ENCODE peak calls at places on chromosomes 16 and 17, in ten cellular contexts. U, B, O, E, Y, L, I, K, D and G are unnamed samples.

GRCh38 chr17:731943-732787 is at the start of gene TLCD3A:
- DNase-seq in Y (no peak), I (no peak), B (peak), O (no peak), E (no peak), K (peak), L (no peak), U (peak), D (peak), G (peak)

GRCh38 chr16:64892843-64893242 is 229.0 kb downstream of the CDH11 start:
- DNase-seq in B (no peak), K (no peak), Y (no peak), D (no peak), O (no peak), L (peak), I (peak), U (peak), E (no peak), G (no peak)

GRCh38 chr16:74700206-74701040 is at the start of gene MLKL:
- DNase-seq in I (no peak), U (peak), L (no peak), Y (peak), B (peak), E (no peak), K (peak), O (no peak), D (peak), G (peak)

GRCh38 chr17:31499771-31500554 is 108.5 kb downstream of the RAB11FIP4 start:
- DNase-seq in I (no peak), D (peak), E (no peak), Y (no peak), K (no peak), L (peak), O (no peak), B (no peak), U (peak), G (peak)

GRCh38 chr16:21568502-21569189 is 30.7 kb upstream of the METTL9 start:
- DNase-seq in D (no peak), Y (no peak), I (no peak), L (no peak), K (no peak), E (peak), O (no peak), U (no peak), B (no peak), G (no peak)

GRCh38 chr16:30049871-30050270 is 15.7 kb upstream of the ALDOA start:
- DNase-seq in I (no peak), E (no peak), K (no peak), U (no peak), B (no peak), L (no peak), Y (no peak), D (no peak), O (no peak), G (no peak)

GRCh38 chr16:7653746-7654145 is 321.1 kb downstream of the RBFOX1 start:
- DNase-seq in E (no peak), B (no peak), D (no peak), K (no peak), Y (no peak), U (no peak), O (no peak), L (no peak), I (no peak), G (no peak)

GRCh38 chr17:42783062-42783777 is 2.8 kb downstream of the WNK4 start:
- DNase-seq in E (no peak), Y (no peak), D (no peak), U (peak), K (no peak), O (no peak), I (peak), L (no peak), B (no peak), G (no peak)

GRCh38 chr16:58127033-58127556 is 2.1 kb downstream of the CFAP20 start:
- DNase-seq in Y (no peak), O (no peak), K (peak), I (peak), B (no peak), D (peak), E (no peak), U (peak), L (peak), G (no peak)

GRCh38 chr16:1770328-1771071 is 843 bp downstream of the NME3 start:
- DNase-seq in O (no peak), Y (no peak), E (no peak), D (peak), L (no peak), I (no peak), K (peak), B (peak), U (peak), G (peak)

GRCh38 chr16:797120-797420 is 3.5 kb downstream of the GNG13 start:
- DNase-seq in L (no peak), B (no peak), D (peak), E (no peak), K (no peak), O (no peak), U (no peak), Y (no peak), I (no peak), G (no peak)

GRCh38 chr16:55042556-55043432 is 112.1 kb downstream of the IRX5 start:
- DNase-seq in I (no peak), U (no peak), D (no peak), B (no peak), K (no peak), Y (no peak), L (no peak), O (no peak), E (no peak), G (no peak)

GRCh38 chr16:31269541-31269940 is 9.8 kb downstream of the ITGAM start:
- DNase-seq in O (no peak), E (no peak), I (no peak), L (no peak), D (no peak), Y (no peak), B (no peak), U (no peak), K (no peak), G (no peak)

GRCh38 chr16:68636818-68637217 is 8.3 kb upstream of the CDH3 start:
- DNase-seq in B (no peak), E (no peak), I (no peak), U (no peak), Y (no peak), O (no peak), L (no peak), D (no peak), K (no peak), G (no peak)

GRCh38 chr17:38705803-38706624 is 941 bp downstream of the MLLT6 start:
- DNase-seq in I (no peak), Y (no peak), L (no peak), O (no peak), K (peak), E (no peak), D (peak), U (peak), B (no peak), G (peak)

GRCh38 chr16:49482690-49483089 is 109.1 kb downstream of the C16orf78 start:
- DNase-seq in K (no peak), U (no peak), Y (no peak), B (no peak), E (peak), I (no peak), D (no peak), L (no peak), O (no peak), G (peak)

GRCh38 chr17:41987642-41988041 is 21.0 kb downstream of the CNP start:
- DNase-seq in U (no peak), D (no peak), E (no peak), L (no peak), B (no peak), I (no peak), K (no peak), O (no peak), Y (no peak), G (peak)

GRCh38 chr16:8647721-8648318 is 26.3 kb downstream of the METTL22 start:
- DNase-seq in I (no peak), E (no peak), U (no peak), O (no peak), D (no peak), B (no peak), L (no peak), Y (no peak), K (no peak), G (no peak)

GRCh38 chr16:85829266-85829665 is 29.8 kb downstream of the COX4I1 start:
- DNase-seq in K (no peak), D (no peak), E (peak), U (no peak), B (no peak), I (no peak), L (no peak), Y (no peak), O (no peak), G (no peak)

GRCh38 chr17:68197997-68198930 is 49.6 kb upstream of the AMZ2 start:
- DNase-seq in B (no peak), K (no peak), E (no peak), D (peak), Y (no peak), U (no peak), I (no peak), L (no peak), O (no peak), G (no peak)

GRCh38 chr16:89269805-89270665 is 52.5 kb downstream of the ZNF778 start:
- DNase-seq in I (no peak), D (no peak), K (no peak), E (no peak), B (no peak), U (peak), L (no peak), Y (no peak), O (no peak), G (no peak)

GRCh38 chr17:81000631-81001357 is 9.2 kb downstream of the CHMP6 start:
- DNase-seq in E (no peak), D (no peak), U (no peak), Y (no peak), O (no peak), K (no peak), I (no peak), L (no peak), B (no peak), G (no peak)

GRCh38 chr17:81002013-81002384 is 10.4 kb downstream of the CHMP6 start:
- DNase-seq in K (no peak), L (no peak), I (no peak), O (no peak), Y (no peak), D (no peak), B (no peak), U (no peak), E (no peak), G (no peak)

GRCh38 chr17:80998388-80999223 is 7.0 kb downstream of the CHMP6 start:
- DNase-seq in I (no peak), E (no peak), B (no peak), O (no peak), L (no peak), D (no peak), U (no peak), K (no peak), Y (no peak), G (no peak)

GRCh38 chr17:80999224-81000088 is 7.8 kb downstream of the CHMP6 start:
- DNase-seq in I (no peak), E (no peak), U (no peak), D (no peak), K (no peak), O (no peak), Y (no peak), B (no peak), L (no peak), G (no peak)

DNA sequence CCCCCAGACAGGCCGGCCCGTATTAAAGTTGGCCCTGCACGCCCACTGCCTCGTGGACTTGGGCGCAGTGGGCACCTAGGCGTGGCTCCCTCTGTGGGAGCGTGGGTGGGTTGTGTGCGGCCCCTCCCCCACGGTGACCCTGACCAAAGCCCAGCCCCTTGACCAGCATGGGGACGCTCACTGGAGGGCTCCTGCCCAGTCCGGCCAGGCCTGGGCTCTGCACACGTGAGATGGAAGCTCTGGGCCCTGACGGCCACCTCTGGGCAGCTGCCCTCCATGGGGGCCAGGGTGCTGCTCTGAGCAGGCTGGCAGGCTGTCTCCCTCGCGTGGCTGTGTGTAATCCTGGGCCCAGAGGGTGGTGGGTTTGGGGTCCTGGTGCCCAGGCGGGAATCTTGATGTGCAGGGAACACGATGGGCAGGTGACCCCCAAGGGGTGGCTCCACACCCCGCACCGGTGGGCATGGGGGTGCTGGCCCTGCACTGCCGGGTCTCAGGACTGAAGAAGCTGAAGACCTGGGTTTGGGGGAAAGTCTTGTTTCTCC is 8.5 kb downstream of the CHMP6 start:
- DNase-seq in E (no peak), D (no peak), L (no peak), B (no peak), K (no peak), I (no peak), U (no peak), Y (no peak), O (no peak), G (no peak)
- TF ChIP-seq CTCF in E (no peak), D (no peak), L (no peak), B (no peak), K (no peak), I (no peak), U (no peak), Y (no peak), O (no peak), G (no peak)

DNA sequence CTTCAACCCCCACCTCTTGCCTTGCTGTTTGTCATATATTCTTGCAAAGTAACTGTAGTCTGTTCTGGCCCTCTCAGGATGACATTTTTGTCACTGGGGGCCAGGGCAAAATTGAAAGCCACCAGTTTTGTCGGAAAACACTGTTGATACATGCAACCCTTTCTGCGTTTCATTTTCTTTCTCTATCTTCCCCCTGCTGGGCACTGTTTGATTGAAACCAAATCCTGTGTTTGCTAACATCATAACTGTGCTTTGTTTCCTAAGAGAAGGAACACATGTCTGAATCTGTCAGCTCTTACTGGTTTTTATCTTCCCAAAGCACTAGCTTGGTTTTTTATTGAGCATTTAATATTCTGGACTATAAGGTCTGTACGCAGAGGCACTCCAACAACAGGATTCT is 11.7 kb upstream of the CPPED1 start:
- DNase-seq in K (no peak), I (no peak), E (no peak), U (no peak), Y (no peak), B (no peak), O (no peak), L (no peak), D (no peak), G (no peak)
- TF ChIP-seq CTCF in K (peak), I (peak), E (peak), U (no peak), Y (no peak), B (no peak), O (no peak), L (no peak), D (no peak), G (no peak)

GRCh38 chr16:70455910-70456309 is 1.5 kb downstream of the FCSK start:
- DNase-seq in E (no peak), K (no peak), L (no peak), O (no peak), B (no peak), D (no peak), Y (no peak), U (no peak), I (no peak), G (no peak)
- TF ChIP-seq CTCF in E (no peak), K (no peak), L (no peak), O (no peak), B (no peak), D (no peak), Y (no peak), U (no peak), I (no peak), G (no peak)

GRCh38 chr17:69606142-69606800 is 191.8 kb downstream of the MAP2K6 start:
- DNase-seq in O (no peak), E (no peak), K (no peak), B (no peak), I (no peak), D (no peak), Y (no peak), U (no peak), L (no peak), G (no peak)

GRCh38 chr17:69607162-69607834 is 192.8 kb downstream of the MAP2K6 start:
- DNase-seq in U (peak), L (peak), O (no peak), I (peak), E (no peak), B (peak), D (peak), Y (no peak), K (peak), G (peak)

GRCh38 chr17:69605571-69605970 is 191.1 kb downstream of the MAP2K6 start:
- DNase-seq in B (no peak), L (no peak), K (no peak), O (no peak), Y (no peak), D (no peak), E (no peak), I (no peak), U (no peak), G (no peak)

GRCh38 chr17:69597898-69598692 is 183.6 kb downstream of the MAP2K6 start:
- DNase-seq in D (no peak), U (peak), Y (no peak), L (no peak), K (no peak), E (no peak), I (no peak), O (no peak), B (no peak), G (no peak)

DNA sequence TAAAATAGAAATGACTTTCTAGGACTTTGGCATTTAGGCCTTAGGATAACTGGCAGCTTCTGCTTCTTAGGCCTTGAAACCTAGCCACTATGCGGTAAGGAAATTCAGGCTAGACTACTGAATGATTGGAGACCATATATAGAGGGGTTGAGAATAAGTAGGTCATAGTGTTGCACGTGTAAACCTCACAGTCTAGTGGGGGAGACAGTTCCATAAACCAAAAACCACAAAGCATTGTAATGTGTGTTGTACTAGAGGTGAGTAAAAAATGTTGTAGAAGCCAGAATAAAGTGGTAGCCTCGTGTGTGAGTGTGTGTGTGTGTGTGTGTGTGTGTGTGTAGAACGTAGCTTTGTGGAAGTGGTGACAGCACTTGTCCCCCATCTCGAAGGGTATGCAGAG is 188.5 kb downstream of the MAP2K6 start:
- DNase-seq in Y (no peak), D (no peak), L (peak), E (no peak), U (no peak), O (no peak), I (no peak), K (no peak), B (no peak), G (no peak)
- TF ChIP-seq CTCF in Y (no peak), D (no peak), L (no peak), E (no peak), U (no peak), O (no peak), I (no peak), K (no peak), B (no peak), G (no peak)

GRCh38 chr17:8185580-8186445 is 4.2 kb downstream of the BORCS6 start:
- DNase-seq in I (no peak), U (peak), O (no peak), Y (no peak), K (peak), B (peak), L (no peak), D (peak), E (no peak), G (peak)
- TF ChIP-seq CTCF in I (no peak), U (no peak), O (no peak), Y (no peak), K (no peak), B (no peak), L (no peak), D (no peak), E (no peak), G (no peak)